ENCODE peak calls at places on chromosomes 1 and 21, in seven cellular contexts. U is heart left ventricle, N is ovary, X is adrenal gland, V is spleen, S is transverse colon, P is HCT116. H is an unnamed sample. For H3K4me1, the result is how much of the 10 kb centered on the place peaks cover.

GRCh38 chr1:226736908-226737818 is 1.9 kb downstream of the ITPKB start:
- DNase-seq in U (peak), N (peak), X (no peak), V (peak), S (peak), P (no peak), H (no peak)

GRCh38 chr1:219847215-219847855 is 81.0 kb downstream of the SLC30A10 start:
- DNase-seq in U (no peak), N (no peak), X (no peak), V (no peak), S (peak), P (no peak), H (no peak)

GRCh38 chr1:41915786-41916571 is 2.7 kb downstream of the HIVEP3 start:
- DNase-seq in U (peak), N (no peak), X (peak), V (peak), S (peak), P (no peak), H (no peak)

GRCh38 chr1:106957795-106958194 is 98.7 kb upstream of the PRMT6 start:
- DNase-seq in U (no peak), N (no peak), X (no peak), V (no peak), S (no peak), P (no peak), H (no peak)

GRCh38 chr1:153567621-153568366 is 2.1 kb upstream of the S100A2 start:
- DNase-seq in U (no peak), N (no peak), X (no peak), V (peak), S (no peak), P (peak), H (no peak)

GRCh38 chr1:178011101-178011828 is 41.4 kb upstream of the SEC16B start:
- DNase-seq in U (no peak), N (no peak), X (peak), V (no peak), S (no peak), P (peak), H (no peak)

GRCh38 chr1:209899948-209900347 is 38.1 kb upstream of the SYT14 start:
- DNase-seq in U (no peak), N (no peak), X (no peak), V (no peak), S (no peak), P (peak), H (no peak)

GRCh38 chr1:237124856-237125462 is 83.0 kb downstream of the RYR2 start:
- DNase-seq in U (no peak), N (no peak), X (no peak), V (no peak), S (no peak), P (peak), H (no peak)

GRCh38 chr1:179973198-179974114 is 18.8 kb downstream of the CEP350 start:
- DNase-seq in U (no peak), N (no peak), X (no peak), V (no peak), S (no peak), P (no peak), H (no peak)

GRCh38 chr1:5993553-5994510 is 1.6 kb upstream of the NPHP4 start:
- DNase-seq in U (no peak), N (peak), X (no peak), V (peak), S (no peak), P (no peak), H (no peak)

GRCh38 chr1:207288315-207288714 is 33.2 kb upstream of the CD55 start:
- DNase-seq in U (no peak), N (no peak), X (no peak), V (no peak), S (no peak), P (no peak), H (no peak)

GRCh38 chr1:215252164-215252563 is 169.6 kb downstream of the KCNK2 start:
- DNase-seq in U (no peak), N (no peak), X (no peak), V (no peak), S (no peak), P (no peak), H (no peak)

GRCh38 chr1:17270891-17271765 is 22.2 kb downstream of the PADI3 start:
- DNase-seq in U (no peak), N (no peak), X (no peak), V (peak), S (no peak), P (no peak), H (no peak)

GRCh38 chr1:226903819-226904710 is 33.6 kb downstream of the PSEN2 start:
- DNase-seq in U (peak), N (peak), X (peak), V (no peak), S (no peak), P (no peak), H (no peak)

GRCh38 chr1:70840260-70840953 is 207.2 kb downstream of the PTGER3 start:
- DNase-seq in U (no peak), N (no peak), X (no peak), V (no peak), S (no peak), P (no peak), H (no peak)

GRCh38 chr1:28983509-28984310 is 69.3 kb downstream of the EPB41 start:
- DNase-seq in U (peak), N (no peak), X (peak), V (no peak), S (no peak), P (no peak), H (no peak)

GRCh38 chr1:232600430-232601258 is 29.3 kb downstream of the SIPA1L2 start:
- DNase-seq in U (no peak), N (no peak), X (no peak), V (no peak), S (no peak), P (no peak), H (no peak)

GRCh38 chr1:221781102-221781744 is 39.3 kb upstream of the DUSP10 start:
- DNase-seq in U (no peak), N (no peak), X (no peak), V (no peak), S (no peak), P (no peak), H (no peak)

GRCh38 chr21:41445465-41445862 is 19.4 kb downstream of the MX1 start:
- DNase-seq in U (no peak), N (no peak), X (no peak), V (peak), S (peak), P (no peak), H (no peak)

GRCh38 chr1:51948491-51948915 is 42.0 kb downstream of the RAB3B start:
- DNase-seq in U (no peak), N (no peak), X (no peak), V (no peak), S (no peak), P (no peak), H (no peak)

GRCh38 chr1:187626056-187626455 is 797.3 kb downstream of the PLA2G4A start:
- DNase-seq in U (no peak), N (no peak), X (no peak), V (no peak), S (no peak), P (no peak), H (no peak)

GRCh38 chr1:58573705-58574591 is 3.1 kb downstream of the TACSTD2 start:
- DNase-seq in U (no peak), N (no peak), X (no peak), V (no peak), S (no peak), P (no peak), H (no peak)

GRCh38 chr21:41387824-41388223 is 26.0 kb downstream of the MX2 start:
- DNase-seq in U (no peak), N (no peak), X (no peak), V (no peak), S (no peak), P (no peak), H (no peak)

GRCh38 chr1:59833022-59833421 is 18.3 kb downstream of the HOOK1 start:
- DNase-seq in U (no peak), N (no peak), X (no peak), V (no peak), S (no peak), P (no peak), H (no peak)

GRCh38 chr1:77824083-77824482 is 44.6 kb downstream of the MIGA1 start:
- DNase-seq in U (no peak), N (no peak), X (no peak), V (no peak), S (no peak), P (peak), H (no peak)

GRCh38 chr1:117627562-117628165 is 21.8 kb downstream of the TENT5C start:
- DNase-seq in U (no peak), N (no peak), X (no peak), V (no peak), S (no peak), P (no peak), H (no peak)

GRCh38 chr21:34052171-34052570 is 21.2 kb upstream of the MRPS6 start:
- DNase-seq in U (no peak), N (no peak), X (no peak), V (no peak), S (no peak), P (no peak), H (no peak)

GRCh38 chr1:221206076-221206475 is 326.8 kb downstream of the HLX start:
- DNase-seq in U (no peak), N (no peak), X (no peak), V (no peak), S (no peak), P (no peak), H (no peak)

GRCh38 chr1:226603030-226603960 is 54.7 kb downstream of the STUM start:
- DNase-seq in U (peak), N (peak), X (peak), V (peak), S (peak), P (no peak), H (no peak)

GRCh38 chr1:86706018-86706417 is 1.6 kb downstream of the SH3GLB1 start:
- DNase-seq in U (no peak), N (no peak), X (no peak), V (no peak), S (no peak), P (no peak), H (no peak)

GRCh38 chr1:201748331-201748730 is 80.6 kb upstream of the IPO9 start:
- DNase-seq in U (no peak), N (no peak), X (no peak), V (no peak), S (no peak), P (no peak), H (no peak)

GRCh38 chr1:108877324-108877812 is 583 bp downstream of the GPSM2 start:
- DNase-seq in U (no peak), N (no peak), X (no peak), V (no peak), S (peak), P (no peak), H (no peak)

GRCh38 chr1:9676815-9677393 is 25.4 kb downstream of the PIK3CD start:
- DNase-seq in U (no peak), N (no peak), X (no peak), V (no peak), S (no peak), P (no peak), H (no peak)

GRCh38 chr1:8026976-8027747 is 1.1 kb upstream of the ERRFI1 start:
- DNase-seq in U (no peak), N (peak), X (no peak), V (no peak), S (peak), P (no peak), H (no peak)
- TF ChIP-seq POLR2A in U (no peak), N (no peak), X (no peak), V (no peak), S (no peak), P (peak), H (no peak)

GRCh38 chr1:16074217-16074616 is 766 bp upstream of the FAM131C start:
- DNase-seq in U (no peak), N (no peak), X (no peak), V (no peak), S (no peak), P (no peak), H (no peak)

GRCh38 chr1:16071614-16072013 is 1.8 kb downstream of the FAM131C start:
- DNase-seq in U (no peak), N (no peak), X (no peak), V (no peak), S (no peak), P (no peak), H (no peak)

GRCh38 chr1:16073490-16074104 is at the start of gene FAM131C:
- DNase-seq in U (no peak), N (no peak), X (no peak), V (peak), S (peak), P (no peak), H (no peak)

GRCh38 chr1:16072095-16072494 is 1.4 kb downstream of the FAM131C start:
- DNase-seq in U (no peak), N (no peak), X (no peak), V (no peak), S (no peak), P (no peak), H (no peak)

GRCh38 chr1:16072616-16073484 is 601 bp downstream of the FAM131C start:
- DNase-seq in U (no peak), N (no peak), X (no peak), V (no peak), S (no peak), P (no peak), H (no peak)
- TF ChIP-seq CTCF in U (no peak), N (no peak), X (no peak), V (no peak), S (no peak), P (no peak), H (no peak)

DNA sequence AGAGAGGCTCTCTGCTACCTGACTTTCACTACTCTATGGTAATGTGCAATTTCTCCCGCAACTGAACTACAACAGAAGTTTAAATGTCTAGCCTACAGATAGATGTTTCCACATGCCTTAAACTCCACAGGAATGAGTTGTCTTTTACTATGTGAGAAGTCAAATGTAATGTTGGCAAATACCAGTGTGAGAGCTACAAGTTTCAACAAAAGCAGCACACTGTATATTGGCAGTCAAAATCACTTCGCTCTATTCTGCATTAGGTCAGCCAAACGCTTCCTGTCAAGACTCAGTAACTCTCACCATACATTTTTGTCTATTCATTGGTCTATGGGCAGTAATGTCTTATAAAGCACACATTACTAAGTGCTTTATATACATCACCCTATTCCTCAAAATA is 41.9 kb downstream of the LUZP1 start:
- DNase-seq in U (no peak), N (no peak), X (no peak), V (no peak), S (no peak), P (no peak), H (no peak)
- H3K4me1 ChIP-seq in U (half or more), N (under half), X (half or more), V (half or more), S (under half), P (under half), H (under half)

GRCh38 chr1:173476664-173477285 is 360 bp upstream of the PRDX6 start:
- DNase-seq in U (peak), N (peak), X (peak), V (peak), S (peak), P (peak), H (peak)
- TF ChIP-seq POLR2A in U (peak), N (peak), X (peak), V (no peak), S (peak), P (peak), H (peak)

DNA sequence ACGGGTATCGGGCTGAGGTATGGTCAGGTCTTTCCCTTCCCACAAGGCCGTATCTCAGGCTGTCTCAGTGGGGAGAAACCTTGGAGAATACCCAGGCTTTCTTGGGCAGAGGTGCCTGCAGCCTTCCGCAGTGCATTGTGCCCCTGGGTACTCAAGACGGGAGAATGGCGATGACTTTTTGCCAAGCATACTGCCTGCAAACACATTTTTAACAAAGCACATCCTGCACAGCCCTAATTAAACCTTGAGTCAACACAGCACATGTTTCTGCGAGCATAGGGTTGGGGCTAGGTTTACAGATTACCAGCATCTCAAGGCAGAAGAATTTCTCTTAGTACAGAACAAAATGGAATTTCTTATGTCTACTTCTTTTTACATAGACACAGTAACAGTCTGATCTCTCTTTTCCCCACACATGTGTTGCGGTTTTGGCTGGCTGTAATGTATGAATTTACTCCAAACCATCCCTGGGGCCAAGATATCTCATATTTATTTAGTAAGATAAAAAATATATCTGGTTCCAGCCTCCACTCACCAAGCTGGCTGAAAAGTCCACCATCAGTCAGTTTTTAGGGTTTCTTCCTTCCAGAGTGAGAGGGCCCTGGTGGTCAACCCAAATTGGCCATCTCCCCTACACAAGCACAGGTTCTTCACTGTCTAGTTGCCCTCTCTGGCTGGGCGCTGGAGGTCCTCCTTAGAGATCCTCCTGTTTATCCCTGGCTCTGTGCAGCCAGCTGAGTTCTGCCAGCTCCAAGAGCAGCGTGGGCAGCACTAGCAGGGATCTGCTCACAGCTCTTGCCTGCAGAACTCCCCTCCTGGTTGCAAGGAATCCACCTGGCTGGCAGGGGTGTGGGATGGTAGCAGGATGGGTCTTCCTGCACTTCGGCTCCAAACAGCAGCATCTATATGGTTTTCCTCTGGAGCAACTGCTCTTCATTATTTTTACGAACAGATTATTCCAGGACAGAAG is 2.6 kb downstream of the FAAH start:
- DNase-seq in U (no peak), N (no peak), X (no peak), V (no peak), S (no peak), P (no peak), H (no peak)
- TF ChIP-seq CTCF in U (no peak), N (no peak), X (no peak), V (no peak), S (no peak), P (no peak), H (no peak)

GRCh38 chr1:56520202-56520601 is 59.2 kb downstream of the PLPP3 start:
- DNase-seq in U (no peak), N (no peak), X (no peak), V (no peak), S (no peak), P (no peak), H (no peak)
- H3K4me1 ChIP-seq in U (half or more), N (under half), X (under half), V (half or more), S (under half), P (under half), H (half or more)

DNA sequence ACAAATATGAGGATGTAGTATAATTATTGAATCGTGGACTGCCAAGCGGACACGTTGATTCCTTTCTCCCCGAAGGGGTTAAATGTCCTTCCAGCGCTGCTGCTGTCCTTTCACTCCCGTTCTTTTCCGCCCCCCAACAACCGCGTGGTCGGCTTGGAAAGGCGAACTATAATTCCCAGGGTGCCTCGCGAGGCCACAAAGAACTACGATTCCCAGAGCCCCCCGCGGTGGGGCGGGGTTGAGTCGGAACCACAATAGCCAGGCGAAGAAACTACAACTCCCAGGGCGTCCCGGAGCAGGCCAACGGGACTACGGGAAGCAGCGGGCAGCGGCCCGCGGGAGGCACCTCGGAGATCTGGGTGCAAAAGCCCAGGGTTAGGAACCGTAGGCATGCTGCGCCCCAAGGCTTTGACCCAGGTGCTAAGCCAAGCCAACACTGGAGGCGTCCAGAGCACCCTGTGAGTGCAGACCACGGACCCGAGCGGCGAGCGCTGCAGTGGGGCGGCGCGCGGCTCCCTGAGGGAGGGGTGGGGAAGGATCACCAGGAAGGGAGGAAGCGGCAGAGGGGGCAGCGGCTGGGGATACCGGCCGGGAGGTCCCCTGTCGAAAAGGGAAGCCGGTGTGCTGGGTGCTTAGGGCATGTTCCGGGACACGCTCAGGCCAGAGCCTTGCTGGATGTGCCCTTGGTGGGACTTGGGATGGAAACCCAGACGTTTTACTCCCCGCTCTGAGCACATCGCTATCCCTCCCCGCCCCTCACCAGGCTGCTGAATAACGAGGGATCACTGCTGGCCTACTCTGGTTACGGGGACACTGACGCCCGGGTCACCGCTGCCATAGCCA is at the start of gene LAMTOR2:
- DNase-seq in U (peak), N (peak), X (peak), V (peak), S (peak), P (peak), H (peak)
- TF ChIP-seq POLR2A in U (peak), N (peak), X (no peak), V (no peak), S (peak), P (peak), H (peak)

GRCh38 chr1:48105167-48105566 is 108.0 kb upstream of the TRABD2B start:
- DNase-seq in U (no peak), N (no peak), X (no peak), V (no peak), S (no peak), P (no peak), H (no peak)
- TF ChIP-seq CTCF in U (no peak), N (no peak), X (no peak), V (no peak), S (no peak), P (peak), H (no peak)

DNA sequence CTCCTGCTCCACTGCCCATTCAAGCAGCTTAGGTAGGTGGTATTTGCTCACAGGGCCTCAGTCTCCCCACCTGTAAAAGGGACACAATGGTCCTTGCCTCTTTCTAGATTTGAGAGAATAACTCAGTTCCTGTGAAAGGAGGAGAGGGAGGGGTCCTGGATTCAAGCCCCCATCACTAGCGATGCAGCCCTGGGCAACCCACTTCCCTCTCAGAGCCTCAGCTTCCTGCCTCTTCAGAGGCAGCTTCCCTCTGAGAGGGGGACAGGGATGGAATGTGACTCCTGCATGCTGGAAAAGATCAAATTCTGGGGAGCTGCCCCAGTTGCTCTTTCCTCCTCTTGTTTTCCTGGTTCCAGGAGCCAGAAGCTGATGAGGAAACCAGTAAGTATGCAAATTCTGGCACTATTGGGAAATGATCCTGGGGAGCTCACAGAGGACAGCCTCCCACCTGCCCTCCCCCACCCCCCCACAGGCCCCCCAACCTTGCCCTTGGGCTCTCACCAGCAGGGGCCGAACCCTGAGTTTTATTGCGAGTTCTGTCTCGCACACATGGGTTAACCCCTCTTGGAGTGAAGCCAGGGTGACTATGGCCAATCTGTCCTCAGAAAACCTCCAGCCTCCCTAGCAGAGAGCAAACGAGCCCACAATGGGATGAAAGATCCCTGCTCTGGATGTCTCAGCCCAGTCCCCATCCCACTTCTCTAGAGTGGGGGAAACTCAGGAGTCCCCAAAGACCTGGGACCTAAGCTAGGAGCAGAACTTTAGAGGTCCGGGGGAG is 11.7 kb downstream of the ZC3H12A start:
- DNase-seq in U (no peak), N (no peak), X (peak), V (no peak), S (no peak), P (no peak), H (no peak)
- H3K4me1 ChIP-seq in U (under half), N (under half), X (half or more), V (half or more), S (under half), P (under half), H (half or more)

H was measured in esophagus squamous epithelium.